ENCODE peak calls at places on chromosomes 7 and 10, in eight cellular contexts. I is cardiac muscle cell; F is bronchial epithelial cell; N is CD8-positive, alpha-beta T cell; S is HCT116; T is lower lobe of right lung; B is A549; M is body of pancreas. Z is an unnamed sample.
A peak's percentile ranks its signal among the peaks of the same experiment; 100 is the strongest.

GRCh38 chr7:151046603-151047573 is 1.4 kb upstream of the ASIC3 start:
- DNase-seq in F (no peak), B (no peak), M (no peak), T (no peak), I (no peak), N (no peak), S (no peak), Z (no peak)

GRCh38 chr7:7581531-7582179 is 15.0 kb downstream of the MIOS start:
- DNase-seq in M (no peak), N (no peak), I (no peak), S (no peak), F (no peak), B (no peak), T (no peak), Z (no peak)

GRCh38 chr7:17239683-17240521 is 58.5 kb upstream of the AHR start:
- DNase-seq in T (no peak), F (peak; percentile 88), N (no peak), M (no peak), B (peak; percentile 63), S (peak; percentile 7), I (peak; percentile 9), Z (no peak)

GRCh38 chr7:74475243-74475986 is 21.7 kb downstream of the GTF2IRD1 start:
- DNase-seq in N (no peak), B (no peak), T (peak; percentile 71), I (no peak), M (peak; percentile 46), F (no peak), S (no peak), Z (no peak)

GRCh38 chr10:42783181-42783549 is 570 bp downstream of the BMS1 start:
- DNase-seq in B (peak; percentile 28), M (no peak), F (peak; percentile 67), S (no peak), I (no peak), N (no peak), T (no peak), Z (no peak)

GRCh38 chr10:62048473-62048872 is 147.0 kb downstream of the ARID5B start:
- DNase-seq in B (no peak), I (no peak), F (no peak), T (no peak), S (no peak), M (no peak), N (no peak), Z (no peak)

GRCh38 chr7:124692420-124692819 is 73.2 kb downstream of the GPR37 start:
- DNase-seq in S (no peak), I (no peak), T (no peak), M (no peak), F (no peak), B (no peak), N (no peak), Z (no peak)

GRCh38 chr10:80472234-80473095 is 18.4 kb downstream of the TSPAN14 start:
- DNase-seq in S (no peak), F (peak; percentile 97), B (peak; percentile 52), I (no peak), M (no peak), N (no peak), T (no peak), Z (peak; percentile 72)

GRCh38 chr7:141652691-141653090 is 49.3 kb downstream of the DENND11 start:
- DNase-seq in S (no peak), M (no peak), T (no peak), N (no peak), I (no peak), B (no peak), F (no peak), Z (no peak)
- TF ChIP-seq CTCF in S (no peak), M (no peak), T (no peak), N (no peak), I (no peak), B (no peak), F (no peak), Z (no peak)

GRCh38 chr10:4397337-4397736 is 428.7 kb upstream of the AKR1E2 start:
- DNase-seq in I (no peak), M (no peak), F (peak; percentile 8), T (no peak), N (no peak), S (no peak), B (no peak), Z (no peak)

GRCh38 chr10:4396401-4397283 is 429.4 kb upstream of the AKR1E2 start:
- DNase-seq in S (no peak), T (no peak), I (no peak), M (no peak), N (no peak), B (no peak), F (no peak), Z (no peak)

GRCh38 chr10:4390219-4390618 is 435.8 kb upstream of the AKR1E2 start:
- DNase-seq in F (no peak), I (no peak), N (no peak), M (no peak), S (no peak), B (no peak), T (no peak), Z (no peak)

GRCh38 chr10:4395731-4396130 is 430.3 kb upstream of the AKR1E2 start:
- DNase-seq in F (no peak), M (no peak), B (no peak), I (no peak), N (no peak), S (no peak), T (no peak), Z (no peak)

DNA sequence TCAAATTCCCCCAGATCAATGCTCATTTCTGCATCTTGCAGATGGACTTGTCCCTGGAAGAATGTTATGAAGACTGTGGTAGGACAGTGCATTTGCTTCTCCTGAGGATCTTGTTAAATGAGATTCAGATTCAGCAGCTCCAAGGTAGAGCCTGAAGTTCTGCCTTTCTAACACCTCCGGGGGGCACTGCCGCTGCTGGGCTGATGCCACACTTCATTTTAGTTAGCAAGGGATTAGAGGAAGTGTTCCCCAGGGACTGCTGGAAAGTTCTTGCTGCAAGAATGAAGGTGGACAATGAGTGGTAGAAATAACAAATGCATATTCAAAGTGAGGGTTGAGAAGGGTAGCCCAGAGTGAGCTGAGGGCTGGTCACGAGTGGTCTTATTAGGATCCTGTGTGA is 434.3 kb upstream of the AKR1E2 start:
- DNase-seq in T (no peak), I (no peak), B (peak; percentile 24), F (peak; percentile 7), M (no peak), S (peak; percentile 22), N (no peak), Z (no peak)
- TF ChIP-seq CTCF in T (no peak), I (peak; percentile 16), B (peak; percentile 14), F (no peak), M (no peak), S (peak; percentile 50), N (no peak), Z (no peak)

GRCh38 chr10:35574924-35575352 is 30.2 kb upstream of the GJD4 start:
- DNase-seq in S (no peak), I (no peak), B (no peak), F (no peak), M (no peak), N (no peak), T (no peak), Z (no peak)
- TF ChIP-seq CTCF in S (no peak), I (peak; percentile 45), B (no peak), F (no peak), M (no peak), N (no peak), T (no peak), Z (no peak)

GRCh38 chr7:93092757-93093370 is 24.9 kb downstream of the SAMD9 start:
- DNase-seq in S (peak; percentile 21), F (peak; percentile 69), N (no peak), B (peak; percentile 49), T (no peak), M (no peak), I (no peak), Z (peak; percentile 18)
- TF ChIP-seq CTCF in S (peak; percentile 43), F (peak; percentile 60), N (no peak), B (peak; percentile 37), T (no peak), M (peak; percentile 6), I (peak; percentile 59), Z (no peak)

DNA sequence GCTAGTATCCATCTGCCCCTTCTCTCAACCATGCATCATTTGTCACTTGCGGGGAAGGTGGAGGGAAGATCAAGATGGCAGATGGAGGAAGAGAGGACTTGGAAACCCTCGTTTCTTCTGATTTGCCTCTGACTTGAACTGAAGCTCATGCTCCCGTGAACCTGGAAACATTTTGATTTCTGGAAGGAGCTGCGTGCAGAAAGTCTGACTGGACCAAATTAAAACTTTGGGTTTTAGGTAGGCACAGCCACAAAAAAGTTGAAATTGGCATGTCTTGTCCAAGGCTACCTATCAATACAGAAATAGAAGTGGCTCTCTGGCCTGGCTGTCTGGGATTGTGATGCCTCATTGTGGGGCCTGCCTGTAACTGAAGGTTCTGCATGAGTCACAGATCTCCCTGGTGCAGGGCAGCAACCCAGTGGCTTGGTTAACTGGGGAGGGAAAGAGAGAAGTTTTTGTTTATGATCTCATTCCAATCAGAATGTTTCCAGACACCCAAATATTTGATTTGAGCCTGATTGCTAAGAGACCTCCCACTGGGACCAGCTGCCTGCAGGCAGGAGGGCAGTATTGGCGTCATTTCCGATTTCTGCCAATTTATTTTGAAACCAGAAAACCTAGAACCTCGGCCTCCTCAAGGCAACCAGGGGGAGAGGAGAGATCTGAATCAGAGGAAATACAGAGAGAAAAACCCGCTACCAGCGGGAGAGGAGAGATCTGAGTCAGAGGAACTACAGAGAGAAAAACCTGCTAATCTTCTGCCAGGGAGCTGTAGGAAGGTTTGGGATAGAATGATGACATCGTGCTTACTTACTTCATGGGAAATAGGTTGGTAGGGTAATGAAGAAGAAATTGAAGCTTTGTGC is 363.6 kb downstream of the ANKRD30A start:
- DNase-seq in B (peak; percentile 98), M (no peak), S (no peak), F (peak; percentile 82), I (no peak), N (no peak), T (no peak), Z (no peak)
- TF ChIP-seq CTCF in B (no peak), M (no peak), S (no peak), F (no peak), I (no peak), N (no peak), T (no peak), Z (no peak)

GRCh38 chr10:125824736-125825135 is 1.4 kb downstream of the BCCIP start:
- DNase-seq in M (no peak), N (no peak), S (no peak), F (peak; percentile 66), T (no peak), B (peak; percentile 24), I (no peak), Z (no peak)

GRCh38 chr10:125827133-125827532 is 3.8 kb downstream of the BCCIP start:
- DNase-seq in F (no peak), N (no peak), S (no peak), I (no peak), M (no peak), B (no peak), T (no peak), Z (no peak)

GRCh38 chr10:125820705-125821104 is 2.4 kb downstream of the UROS start:
- DNase-seq in N (no peak), S (no peak), T (no peak), M (no peak), B (no peak), F (no peak), I (no peak), Z (peak; percentile 65)

GRCh38 chr10:125823663-125824251 is 411 bp downstream of the BCCIP start:
- DNase-seq in B (no peak), S (no peak), N (no peak), T (no peak), I (peak; percentile 15), F (no peak), M (no peak), Z (no peak)

GRCh38 chr10:125822878-125823662 is at the start of the genes BCCIP and UROS:
- DNase-seq in F (peak; percentile 72), I (peak; percentile 95), S (peak; percentile 88), T (peak; percentile 96), B (peak; percentile 93), N (peak; percentile 89), M (peak; percentile 95), Z (peak; percentile 96)
- TF ChIP-seq CTCF in F (no peak), I (no peak), S (no peak), T (no peak), B (no peak), N (no peak), M (no peak), Z (no peak)

Z was measured in GM20000.